ENCODE peak calls at places on chromosome 20, in four cellular contexts. D, T, H and W are unnamed samples.

GRCh38 chr20:14925286-14925685 is 587.9 kb upstream of the FLRT3 start:
- DNase-seq in H (no peak), T (no peak), D (no peak), W (no peak)

GRCh38 chr20:38153011-38153329 is 12.1 kb downstream of the TGM2 start:
- DNase-seq in D (no peak), H (no peak), T (no peak), W (no peak)

GRCh38 chr20:8434326-8434876 is 302.3 kb downstream of the PLCB1 start:
- DNase-seq in H (no peak), D (no peak), T (no peak), W (no peak)

GRCh38 chr20:52500150-52500549 is 308.6 kb upstream of the ZFP64 start:
- DNase-seq in H (no peak), T (no peak), D (no peak), W (no peak)

GRCh38 chr20:32091888-32092346 is 17.6 kb upstream of the TM9SF4 start:
- DNase-seq in D (peak), H (peak), T (peak), W (peak)

GRCh38 chr20:10670521-10671220 is 3.1 kb downstream of the JAG1 start:
- DNase-seq in D (no peak), H (peak), T (no peak), W (no peak)

GRCh38 chr20:31414381-31414780 is 8.4 kb upstream of the DEFB121 start:
- DNase-seq in H (no peak), T (no peak), D (no peak), W (no peak)

GRCh38 chr20:43096471-43096870 is 93.2 kb downstream of the PTPRT start:
- DNase-seq in H (no peak), D (peak), T (no peak), W (no peak)

GRCh38 chr20:48609491-48609978 is 218.3 kb downstream of the PREX1 start:
- DNase-seq in D (no peak), H (peak), T (no peak), W (no peak)

GRCh38 chr20:10319855-10320254 is 101.2 kb downstream of the SNAP25 start:
- DNase-seq in H (no peak), T (no peak), D (no peak), W (no peak)

GRCh38 chr20:13119583-13119982 is 101.5 kb upstream of the ISM1 start:
- DNase-seq in H (peak), D (peak), T (peak), W (peak)

GRCh38 chr20:42193119-42193518 is 574.9 kb upstream of the CHD6 start:
- DNase-seq in H (no peak), D (no peak), T (no peak), W (no peak)

GRCh38 chr20:21424846-21425245 is 27.5 kb upstream of the NKX2-4 start:
- DNase-seq in H (no peak), T (no peak), D (no peak), W (no peak)

GRCh38 chr20:60250251-60250650 is 292.0 kb downstream of the CDH26 start:
- DNase-seq in D (no peak), H (no peak), T (no peak), W (no peak)

GRCh38 chr20:49924247-49924646 is 8.9 kb upstream of the SPATA2 start:
- DNase-seq in T (no peak), H (no peak), D (no peak), W (no peak)

GRCh38 chr20:49928411-49929141 is 7.6 kb upstream of the RNF114 start:
- DNase-seq in H (peak), D (peak), T (peak), W (peak)

GRCh38 chr20:49925901-49926454 is 10.2 kb upstream of the RNF114 start:
- DNase-seq in H (no peak), D (no peak), T (no peak), W (no peak)

GRCh38 chr20:49929142-49929494 is 7.1 kb upstream of the RNF114 start:
- DNase-seq in T (no peak), D (no peak), H (no peak), W (no peak)
- TF ChIP-seq ELF4 in T (no peak), D (no peak), H (no peak), W (no peak)

DNA sequence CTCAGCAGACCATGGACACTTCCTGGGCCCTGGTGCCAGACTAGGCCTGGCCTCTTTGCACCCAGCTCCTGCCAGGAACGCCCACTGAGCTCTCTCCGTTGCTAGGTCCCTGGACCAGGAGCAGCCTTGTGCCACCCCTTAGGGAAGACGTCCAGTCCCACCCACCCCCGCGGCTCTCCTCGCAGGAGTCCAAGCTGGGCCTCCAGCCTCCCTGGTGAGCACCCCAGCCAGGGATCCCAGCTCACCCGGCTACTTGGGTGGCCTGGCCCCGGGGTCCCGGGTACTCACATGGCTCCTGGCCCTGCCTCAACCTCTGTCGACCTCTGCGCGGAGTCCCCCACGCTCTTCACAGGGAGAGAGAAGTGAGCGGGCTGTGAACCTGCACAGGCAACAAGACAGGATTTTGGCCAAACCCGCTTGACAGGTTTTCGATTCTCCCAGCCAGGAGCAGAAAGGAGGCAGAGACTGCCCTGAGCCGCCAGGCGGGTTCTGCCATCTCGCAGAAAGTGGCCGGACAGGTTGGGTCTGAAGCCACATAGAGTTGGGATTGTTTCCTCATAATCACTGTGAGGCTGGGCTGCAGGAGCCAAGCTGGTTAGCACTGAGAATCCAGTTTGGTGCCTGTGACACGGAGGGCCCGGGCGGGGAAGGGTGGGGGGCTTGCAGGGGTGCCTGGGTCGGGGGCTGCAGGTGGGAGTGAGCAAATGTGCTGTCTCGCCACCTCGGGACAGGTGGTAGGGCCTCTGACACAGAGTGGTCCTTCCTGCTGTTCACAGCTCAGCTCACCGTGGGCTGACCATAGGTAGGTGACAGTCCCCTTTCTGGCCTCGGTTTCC is at the start of gene RBBP8NL:
- DNase-seq in T (no peak), H (no peak), D (peak), W (no peak)
- TF ChIP-seq ELF4 in T (no peak), H (no peak), D (no peak), W (no peak)

DNA sequence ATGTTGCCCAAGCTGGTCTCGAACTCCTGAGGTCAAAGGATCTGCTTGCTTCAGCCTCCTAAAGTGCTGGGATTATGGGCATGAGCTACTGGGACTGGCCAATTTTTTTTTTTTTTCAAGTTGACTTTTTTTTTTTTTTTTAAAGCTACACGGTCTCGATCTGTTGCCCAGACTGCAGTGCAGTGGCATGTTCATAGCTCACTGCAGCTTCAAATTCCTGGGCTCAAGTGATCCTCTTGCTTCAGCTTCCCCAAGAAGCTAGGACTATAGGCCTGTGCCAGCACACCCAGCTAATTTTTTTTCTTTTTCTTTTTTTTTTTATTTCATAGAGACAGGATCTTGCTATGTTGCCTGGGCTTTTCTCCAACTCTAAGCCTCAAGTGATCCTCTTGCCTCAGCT is 59.5 kb downstream of the NCOA3 start:
- DNase-seq in H (no peak), T (no peak), D (no peak), W (no peak)
- TF ChIP-seq ELF4 in H (no peak), T (no peak), D (no peak), W (no peak)

GRCh38 chr20:36849333-36850065 is 26.4 kb upstream of the TLDC2 start:
- DNase-seq in H (no peak), T (no peak), D (no peak), W (no peak)

GRCh38 chr20:36848677-36849076 is 27.3 kb upstream of the TLDC2 start:
- DNase-seq in H (no peak), D (no peak), T (no peak), W (no peak)

GRCh38 chr20:36847710-36848040 is 28.3 kb upstream of the TLDC2 start:
- DNase-seq in D (no peak), T (no peak), H (no peak), W (no peak)

GRCh38 chr20:36847009-36847709 is 28.8 kb upstream of the TLDC2 start:
- DNase-seq in D (no peak), H (no peak), T (no peak), W (no peak)

GRCh38 chr20:36848078-36848660 is 27.8 kb upstream of the TLDC2 start:
- DNase-seq in D (no peak), H (no peak), T (no peak), W (no peak)
- TF ChIP-seq ELF4 in D (no peak), H (no peak), T (no peak), W (no peak)

GRCh38 chr20:4341804-4342560 is 326.6 kb upstream of the RNF24 start:
- DNase-seq in D (no peak), H (no peak), T (no peak), W (no peak)
- TF ChIP-seq ELF4 in D (no peak), H (no peak), T (no peak), W (no peak)

GRCh38 chr20:26208296-26209091 is 511.8 kb upstream of the ZNF337 start:
- DNase-seq in D (peak), T (no peak), H (no peak), W (peak)
- TF ChIP-seq ELF4 in D (peak), T (no peak), H (no peak), W (no peak)

DNA sequence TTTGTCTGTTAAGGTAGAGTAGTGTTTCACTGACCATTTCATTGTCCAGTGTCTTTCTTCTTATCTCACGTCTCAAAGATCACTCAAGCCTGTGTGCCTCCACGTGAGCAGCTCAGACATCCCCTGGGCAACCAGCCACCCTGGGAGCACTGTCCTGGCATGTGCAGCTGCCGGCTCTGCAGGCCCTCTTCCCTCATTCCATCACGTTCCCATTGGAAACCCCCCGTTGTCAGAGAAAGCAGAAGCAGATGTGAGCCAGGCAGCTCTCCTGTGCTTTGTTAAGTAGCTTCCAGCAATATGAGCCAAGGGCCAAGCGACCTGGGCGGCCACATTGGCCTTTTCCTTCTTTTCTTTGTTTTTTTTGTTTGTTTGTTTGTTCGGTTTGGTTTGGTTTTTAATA is 233.2 kb upstream of the SYNDIG1 start:
- DNase-seq in T (no peak), D (no peak), H (no peak), W (no peak)
- TF ChIP-seq ELF4 in T (no peak), D (no peak), H (no peak), W (no peak)

GRCh38 chr20:54397292-54398155 is 77.9 kb upstream of the DOK5 start:
- DNase-seq in D (no peak), T (no peak), H (no peak), W (no peak)
- TF ChIP-seq ELF4 in D (no peak), T (no peak), H (no peak), W (no peak)

GRCh38 chr20:11703119-11703518 is 214.6 kb upstream of the BTBD3 start:
- DNase-seq in H (no peak), D (no peak), T (no peak), W (no peak)
- TF ChIP-seq ELF4 in H (no peak), D (no peak), T (no peak), W (no peak)

DNA sequence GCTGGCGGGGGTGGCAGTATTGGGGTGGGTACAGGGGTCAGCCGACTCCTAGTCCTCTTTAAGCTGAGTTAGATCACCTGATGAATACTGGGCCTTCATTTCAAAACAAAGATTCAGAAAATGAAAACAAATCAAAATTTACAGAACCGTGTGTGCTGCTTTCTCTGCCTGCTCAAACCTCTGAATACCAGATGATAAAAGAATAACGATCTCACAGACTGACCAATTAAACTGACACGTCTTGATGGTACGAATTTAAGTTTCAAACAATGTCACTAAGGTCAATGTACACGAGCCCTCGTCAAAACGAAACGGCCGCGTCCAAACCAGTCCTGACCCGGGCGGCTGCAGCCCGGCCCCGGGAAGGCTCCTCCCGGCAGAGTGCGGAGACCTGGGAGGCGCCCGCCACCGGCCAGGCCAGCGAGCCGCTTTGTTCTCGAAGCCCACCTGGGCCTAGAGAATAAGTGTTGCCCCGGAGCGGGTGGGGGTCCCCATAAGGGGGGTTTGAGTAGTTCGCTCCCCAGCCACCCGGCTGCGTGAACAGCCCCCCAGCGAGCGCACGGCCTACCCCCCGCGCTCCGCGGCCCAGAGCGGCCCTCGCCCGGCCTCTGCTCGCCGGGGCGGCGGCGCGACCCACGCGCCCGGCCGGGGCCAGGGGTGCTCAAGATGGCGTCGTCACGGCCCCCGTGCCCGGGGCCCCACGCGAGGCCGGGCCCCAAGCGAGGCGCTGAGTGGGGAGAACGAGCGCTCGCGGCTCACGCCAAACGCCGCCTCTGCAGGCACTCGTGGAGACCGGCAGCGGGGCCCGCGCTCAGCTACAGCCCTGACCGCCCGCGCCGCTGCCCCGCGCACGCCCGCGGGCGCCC is 709 bp downstream of the PSMA7 start:
- DNase-seq in H (no peak), T (no peak), D (peak), W (no peak)
- TF ChIP-seq ELF4 in H (no peak), T (no peak), D (no peak), W (no peak)